ENCODE peak calls at places on chromosome 7, in six cellular contexts. N is aorta, M is heart right ventricle, P is AG04450, G is ovary, A is tibial artery. Q is an unnamed sample.
A peak's percentile ranks its signal among the peaks of the same experiment; 100 is the strongest.

GRCh38 chr7:27603813-27604212 is 58.9 kb downstream of the HIBADH start:
- DNase-seq in N (no peak), M (no peak), P (no peak), G (no peak), A (no peak), Q (no peak)

GRCh38 chr7:96962221-96962620 is 43.1 kb upstream of the DLX6 start:
- DNase-seq in N (peak; percentile 56), M (no peak), P (no peak), G (no peak), A (peak; percentile 44), Q (no peak)

GRCh38 chr7:54189330-54189729 is 352.8 kb upstream of the VSTM2A start:
- DNase-seq in N (no peak), M (no peak), P (no peak), G (no peak), A (no peak), Q (no peak)

GRCh38 chr7:137928626-137929025 is 73.3 kb downstream of the CREB3L2 start:
- DNase-seq in N (no peak), M (no peak), P (no peak), G (no peak), A (no peak), Q (no peak)

GRCh38 chr7:133837248-133837647 is 289.9 kb upstream of the LRGUK start:
- DNase-seq in N (no peak), M (no peak), P (no peak), G (no peak), A (no peak), Q (no peak)

GRCh38 chr7:100130608-100131453 is 4.1 kb downstream of the MBLAC1 start:
- DNase-seq in N (peak; percentile 86), M (peak; percentile 84), P (no peak), G (peak; percentile 81), A (peak; percentile 72), Q (peak; percentile 81)

GRCh38 chr7:6435486-6436384 is 12.0 kb downstream of the DAGLB start:
- DNase-seq in N (peak; percentile 88), M (peak; percentile 85), P (peak; percentile 64), G (peak; percentile 85), A (peak; percentile 62), Q (peak; percentile 79)

GRCh38 chr7:55150166-55150565 is 131.3 kb downstream of the EGFR start:
- DNase-seq in N (no peak), M (no peak), P (no peak), G (no peak), A (no peak), Q (no peak)

GRCh38 chr7:51226042-51226755 is 90.4 kb downstream of the COBL start:
- DNase-seq in N (no peak), M (no peak), P (no peak), G (no peak), A (no peak), Q (no peak)

GRCh38 chr7:106630648-106631047 is 30.3 kb downstream of the CCDC71L start:
- DNase-seq in N (no peak), M (no peak), P (no peak), G (no peak), A (no peak), Q (no peak)

GRCh38 chr7:37160656-37161055 is 288.0 kb downstream of the ELMO1 start:
- DNase-seq in N (no peak), M (no peak), P (no peak), G (no peak), A (no peak), Q (no peak)

GRCh38 chr7:64516451-64516850 is 46.4 kb downstream of the ZNF680 start:
- DNase-seq in N (no peak), M (no peak), P (no peak), G (no peak), A (no peak), Q (no peak)

GRCh38 chr7:19916011-19916410 is 142.6 kb upstream of the TMEM196 start:
- DNase-seq in N (no peak), M (no peak), P (no peak), G (no peak), A (no peak), Q (no peak)

GRCh38 chr7:20798081-20798693 is 11.5 kb upstream of the SP8 start:
- DNase-seq in N (no peak), M (peak; percentile 32), P (no peak), G (no peak), A (no peak), Q (peak; percentile 89)

GRCh38 chr7:105209433-105209832 is 179.3 kb downstream of the SRPK2 start:
- DNase-seq in N (no peak), M (no peak), P (no peak), G (no peak), A (no peak), Q (no peak)

GRCh38 chr7:91940171-91940570 is 491 bp upstream of the AKAP9 start:
- DNase-seq in N (peak; percentile 45), M (no peak), P (no peak), G (peak; percentile 41), A (peak; percentile 41), Q (peak; percentile 48)

GRCh38 chr7:18357691-18358090 is 137.9 kb upstream of the HDAC9 start:
- DNase-seq in N (no peak), M (no peak), P (no peak), G (no peak), A (no peak), Q (no peak)

GRCh38 chr7:128929201-128929808 is 8.4 kb upstream of the IRF5 start:
- DNase-seq in N (no peak), M (no peak), P (no peak), G (no peak), A (no peak), Q (peak; percentile 15)

GRCh38 chr7:134029-134428 is 58.3 kb upstream of the FAM20C start:
- DNase-seq in N (no peak), M (no peak), P (no peak), G (no peak), A (no peak), Q (peak; percentile 30)

GRCh38 chr7:97844036-97844435 is 28.2 kb downstream of the ASNS start:
- DNase-seq in N (no peak), M (no peak), P (no peak), G (no peak), A (no peak), Q (no peak)

GRCh38 chr7:105649727-105650381 is 68.6 kb upstream of the EFCAB10 start:
- DNase-seq in N (no peak), M (no peak), P (peak; percentile 45), G (no peak), A (no peak), Q (no peak)

GRCh38 chr7:114979388-114979787 is 57.5 kb downstream of the MDFIC start:
- DNase-seq in N (peak; percentile 48), M (peak; percentile 13), P (no peak), G (peak; percentile 16), A (peak; percentile 59), Q (peak; percentile 76)

GRCh38 chr7:134328900-134329299 is 12.2 kb upstream of the SLC35B4 start:
- DNase-seq in N (no peak), M (no peak), P (no peak), G (no peak), A (no peak), Q (no peak)

GRCh38 chr7:149002604-149003003 is 25.7 kb downstream of the PDIA4 start:
- DNase-seq in N (no peak), M (no peak), P (no peak), G (no peak), A (no peak), Q (no peak)

GRCh38 chr7:30471205-30471604 is 7.4 kb downstream of the NOD1 start:
- DNase-seq in N (no peak), M (no peak), P (no peak), G (no peak), A (no peak), Q (no peak)

GRCh38 chr7:43879477-43879876 is 10.2 kb upstream of the MRPS24 start:
- DNase-seq in N (no peak), M (no peak), P (peak; percentile 44), G (no peak), A (no peak), Q (no peak)

GRCh38 chr7:23136216-23136615 is 30.6 kb downstream of the KLHL7 start:
- DNase-seq in N (no peak), M (no peak), P (peak; percentile 11), G (no peak), A (no peak), Q (no peak)

GRCh38 chr7:99779949-99780348 is 4.0 kb downstream of the CYP3A4 start:
- DNase-seq in N (no peak), M (no peak), P (no peak), G (no peak), A (no peak), Q (no peak)

GRCh38 chr7:132251327-132251659 is 325.0 kb downstream of the PLXNA4 start:
- DNase-seq in N (peak; percentile 86), M (peak; percentile 79), P (no peak), G (peak; percentile 25), A (peak; percentile 40), Q (peak; percentile 60)

GRCh38 chr7:20064974-20065862 is 152.0 kb downstream of the MACC1 start:
- DNase-seq in N (no peak), M (no peak), P (peak; percentile 8), G (no peak), A (no peak), Q (no peak)

GRCh38 chr7:128835790-128836641 is 5.8 kb downstream of the FLNC start:
- DNase-seq in N (peak; percentile 82), M (peak; percentile 34), P (no peak), G (peak; percentile 41), A (no peak), Q (no peak)

GRCh38 chr7:85184599-85185354 is 2.1 kb downstream of the SEMA3D start:
- DNase-seq in N (peak; percentile 62), M (no peak), P (no peak), G (peak; percentile 15), A (peak; percentile 48), Q (peak; percentile 55)
- H3K4me3 ChIP-seq in N (peak overlapping the region; percentile 76), M (peak overlapping the region; percentile 36), P (peak overlapping the region; percentile 80), G (peak overlapping the region; percentile 14), A (peak overlapping the region; percentile 64), Q (peak overlapping the region; percentile 36)

GRCh38 chr7:116796471-116796870 is 65.9 kb upstream of the CAPZA2 start:
- DNase-seq in N (no peak), M (no peak), P (no peak), G (no peak), A (no peak), Q (no peak)
- H3K27ac ChIP-seq in N (no peak overlapping the region), M (no peak overlapping the region), P (no peak overlapping the region), G (no peak overlapping the region), A (no peak overlapping the region), Q (no peak overlapping the region)

GRCh38 chr7:16804674-16805439 is at the start of gene AGR2:
- DNase-seq in N (no peak), M (no peak), P (no peak), G (no peak), A (no peak), Q (peak; percentile 81)
- H3K4me3 ChIP-seq in N (no peak within 1 kb of the TSS), M (no peak within 1 kb of the TSS), P (no peak within 1 kb of the TSS), G (no peak within 1 kb of the TSS), A (no peak within 1 kb of the TSS), Q (peak within 1 kb of the TSS; percentile 30)

GRCh38 chr7:116230191-116231005 is 20.1 kb downstream of the TES start:
- DNase-seq in N (no peak), M (no peak), P (no peak), G (no peak), A (no peak), Q (no peak)

GRCh38 chr7:116229359-116229758 is 19.0 kb downstream of the TES start:
- DNase-seq in N (no peak), M (no peak), P (no peak), G (no peak), A (no peak), Q (no peak)

GRCh38 chr7:116232402-116232749 is 22.0 kb downstream of the TES start:
- DNase-seq in N (no peak), M (no peak), P (no peak), G (no peak), A (no peak), Q (no peak)

GRCh38 chr7:116232920-116233319 is 22.6 kb downstream of the TES start:
- DNase-seq in N (no peak), M (no peak), P (no peak), G (no peak), A (no peak), Q (no peak)

GRCh38 chr7:116231543-116232401 is 21.4 kb downstream of the TES start:
- DNase-seq in N (no peak), M (no peak), P (no peak), G (no peak), A (no peak), Q (no peak)
- H3K27ac ChIP-seq in N (peak overlapping the region; percentile 75), M (peak overlapping the region; percentile 83), P (peak overlapping the region; percentile 41), G (no peak overlapping the region), A (peak overlapping the region; percentile 87), Q (no peak overlapping the region)